ENCODE peak calls at places on chromosome 22, in four cellular contexts. U is endothelial cell, J is ACHN, O is MCF 10A. V is an unnamed sample.

GRCh38 chr22:48824673-48825651 is 1002.7 kb downstream of the BRD1 start:
- DNase-seq in U (no peak), J (no peak), O (no peak), V (no peak)

GRCh38 chr22:43094085-43094484 is 4.9 kb upstream of the TTLL1 start:
- DNase-seq in U (no peak), J (no peak), O (peak; percentile 70), V (peak; percentile 15)

GRCh38 chr22:48367731-48368130 is 1459.9 kb downstream of the BRD1 start:
- DNase-seq in U (no peak), J (no peak), O (no peak), V (no peak)

GRCh38 chr22:23673826-23674690 is 16.8 kb upstream of the RGL4 start:
- DNase-seq in U (no peak), J (no peak), O (no peak), V (no peak)

GRCh38 chr22:45302047-45302446 is 7.7 kb upstream of the FAM118A start:
- DNase-seq in U (no peak), J (peak; percentile 46), O (peak; percentile 58), V (no peak)

GRCh38 chr22:27842236-27842993 is 40.9 kb upstream of the MN1 start:
- DNase-seq in U (no peak), J (no peak), O (no peak), V (no peak)

GRCh38 chr22:28819253-28820096 is 19.1 kb upstream of the XBP1 start:
- DNase-seq in U (no peak), J (no peak), O (no peak), V (no peak)

GRCh38 chr22:31630331-31631329 is 31.4 kb downstream of the PISD start:
- DNase-seq in U (peak; percentile 82), J (peak; percentile 79), O (peak; percentile 70), V (peak; percentile 93)

GRCh38 chr22:23767673-23768548 is at the start of gene CHCHD10:
- DNase-seq in U (peak; percentile 94), J (peak; percentile 72), O (peak; percentile 69), V (peak; percentile 90)

GRCh38 chr22:31800065-31800464 is 46.2 kb downstream of the DEPDC5 start:
- DNase-seq in U (no peak), J (peak; percentile 4), O (peak; percentile 39), V (no peak)

GRCh38 chr22:23722724-23723123 is 28.2 kb downstream of the ZNF70 start:
- DNase-seq in U (no peak), J (no peak), O (no peak), V (no peak)

GRCh38 chr22:37896181-37896592 is 9.9 kb upstream of the MICALL1 start:
- DNase-seq in U (peak; percentile 48), J (no peak), O (peak; percentile 94), V (no peak)

GRCh38 chr22:19574247-19574646 is 50.0 kb upstream of the CLDN5 start:
- DNase-seq in U (no peak), J (no peak), O (no peak), V (no peak)

GRCh38 chr22:28105396-28105795 is 186.3 kb upstream of the PITPNB start:
- DNase-seq in U (no peak), J (no peak), O (no peak), V (no peak)

GRCh38 chr22:30926706-30927105 is 41.9 kb downstream of the MORC2 start:
- DNase-seq in U (no peak), J (no peak), O (no peak), V (no peak)

GRCh38 chr22:42680648-42681047 is 31.5 kb upstream of the CYB5R3 start:
- DNase-seq in U (no peak), J (peak; percentile 95), O (peak; percentile 92), V (no peak)

GRCh38 chr22:33873666-33874065 is 46.6 kb downstream of the LARGE1 start:
- DNase-seq in U (no peak), J (no peak), O (no peak), V (no peak)

GRCh38 chr22:46067159-46068111 is 82.9 kb upstream of the PPARA start:
- DNase-seq in U (no peak), J (no peak), O (peak; percentile 55), V (no peak)

GRCh38 chr22:26464312-26464711 is 19.3 kb downstream of the HPS4 start:
- DNase-seq in U (no peak), J (no peak), O (no peak), V (no peak)

GRCh38 chr22:40271440-40271839 is 74.9 kb upstream of the ADSL start:
- DNase-seq in U (no peak), J (no peak), O (no peak), V (no peak)

GRCh38 chr22:41242396-41243117 is 1.8 kb upstream of the CHADL start:
- DNase-seq in U (no peak), J (no peak), O (no peak), V (no peak)

GRCh38 chr22:46848227-46848626 is 85.8 kb downstream of the TBC1D22A start:
- DNase-seq in U (no peak), J (no peak), O (no peak), V (no peak)